ENCODE peak calls at places on chromosomes 11 and 22, in nine cellular contexts. One of them, this sample, is unnamed.

GRCh38 chr11:117072517-117073218 is 25.6 kb downstream of the SIK3 start:
- DNase-seq in stimulated activated CD8-positive, alpha-beta memory T cell treated with anti-CD3 and anti-CD28 coated beads, Interleukin-4, amount 100 ng/mL, for 4 hours: no peak
- DNase-seq in head of caudate nucleus: no peak
- DNase-seq in ACHN: peak; percentile 85
- DNase-seq in iris pigment epithelial cell: peak; percentile 96
- DNase-seq in activated T-cell treated with anti-CD3 and anti-CD28 coated beads for 24 hours: no peak
- DNase-seq in HS-5: peak; percentile 92
- DNase-seq in substantia nigra: no peak
- DNase-seq in activated naive CD8-positive, alpha-beta T cell treated with anti-CD3 and anti-CD28 coated beads, Interleukin-2, amount 50 U/mL, for 16 hours: no peak
- DNase-seq in this sample: no peak

GRCh38 chr11:120057028-120057330 is 80.9 kb downstream of the TRIM29 start:
- DNase-seq in stimulated activated CD8-positive, alpha-beta memory T cell treated with anti-CD3 and anti-CD28 coated beads, Interleukin-4, amount 100 ng/mL, for 4 hours: no peak
- DNase-seq in head of caudate nucleus: no peak
- DNase-seq in ACHN: no peak
- DNase-seq in iris pigment epithelial cell: no peak
- DNase-seq in activated T-cell treated with anti-CD3 and anti-CD28 coated beads for 24 hours: no peak
- DNase-seq in HS-5: no peak
- DNase-seq in substantia nigra: no peak
- DNase-seq in activated naive CD8-positive, alpha-beta T cell treated with anti-CD3 and anti-CD28 coated beads, Interleukin-2, amount 50 U/mL, for 16 hours: no peak
- DNase-seq in this sample: no peak

GRCh38 chr11:108432783-108433182 is 34.5 kb downstream of the C11orf65 start:
- DNase-seq in stimulated activated CD8-positive, alpha-beta memory T cell treated with anti-CD3 and anti-CD28 coated beads, Interleukin-4, amount 100 ng/mL, for 4 hours: no peak
- DNase-seq in head of caudate nucleus: no peak
- DNase-seq in ACHN: peak; percentile 12
- DNase-seq in iris pigment epithelial cell: peak; percentile 45
- DNase-seq in activated T-cell treated with anti-CD3 and anti-CD28 coated beads for 24 hours: no peak
- DNase-seq in HS-5: no peak
- DNase-seq in substantia nigra: no peak
- DNase-seq in activated naive CD8-positive, alpha-beta T cell treated with anti-CD3 and anti-CD28 coated beads, Interleukin-2, amount 50 U/mL, for 16 hours: no peak
- DNase-seq in this sample: no peak

GRCh38 chr11:426851-427250 is 12.1 kb upstream of the SIGIRR start:
- DNase-seq in stimulated activated CD8-positive, alpha-beta memory T cell treated with anti-CD3 and anti-CD28 coated beads, Interleukin-4, amount 100 ng/mL, for 4 hours: no peak
- DNase-seq in head of caudate nucleus: no peak
- DNase-seq in ACHN: no peak
- DNase-seq in iris pigment epithelial cell: no peak
- DNase-seq in activated T-cell treated with anti-CD3 and anti-CD28 coated beads for 24 hours: no peak
- DNase-seq in HS-5: no peak
- DNase-seq in substantia nigra: no peak
- DNase-seq in activated naive CD8-positive, alpha-beta T cell treated with anti-CD3 and anti-CD28 coated beads, Interleukin-2, amount 50 U/mL, for 16 hours: no peak
- DNase-seq in this sample: no peak

GRCh38 chr11:118437046-118437735 is 899 bp downstream of the KMT2A start:
- DNase-seq in stimulated activated CD8-positive, alpha-beta memory T cell treated with anti-CD3 and anti-CD28 coated beads, Interleukin-4, amount 100 ng/mL, for 4 hours: no peak
- DNase-seq in head of caudate nucleus: peak; percentile 17
- DNase-seq in ACHN: peak; percentile 42
- DNase-seq in iris pigment epithelial cell: peak; percentile 50
- DNase-seq in activated T-cell treated with anti-CD3 and anti-CD28 coated beads for 24 hours: peak; percentile 21
- DNase-seq in HS-5: no peak
- DNase-seq in substantia nigra: no peak
- DNase-seq in activated naive CD8-positive, alpha-beta T cell treated with anti-CD3 and anti-CD28 coated beads, Interleukin-2, amount 50 U/mL, for 16 hours: no peak
- DNase-seq in this sample: no peak

GRCh38 chr22:23837496-23837859 is 1.3 kb downstream of the DERL3 start:
- DNase-seq in stimulated activated CD8-positive, alpha-beta memory T cell treated with anti-CD3 and anti-CD28 coated beads, Interleukin-4, amount 100 ng/mL, for 4 hours: no peak
- DNase-seq in head of caudate nucleus: no peak
- DNase-seq in ACHN: no peak
- DNase-seq in iris pigment epithelial cell: no peak
- DNase-seq in activated T-cell treated with anti-CD3 and anti-CD28 coated beads for 24 hours: no peak
- DNase-seq in HS-5: no peak
- DNase-seq in substantia nigra: no peak
- DNase-seq in activated naive CD8-positive, alpha-beta T cell treated with anti-CD3 and anti-CD28 coated beads, Interleukin-2, amount 50 U/mL, for 16 hours: no peak
- DNase-seq in this sample: no peak

GRCh38 chr11:10305964-10306918 is 1.4 kb downstream of the ADM start:
- DNase-seq in stimulated activated CD8-positive, alpha-beta memory T cell treated with anti-CD3 and anti-CD28 coated beads, Interleukin-4, amount 100 ng/mL, for 4 hours: no peak
- DNase-seq in head of caudate nucleus: no peak
- DNase-seq in ACHN: no peak
- DNase-seq in iris pigment epithelial cell: no peak
- DNase-seq in activated T-cell treated with anti-CD3 and anti-CD28 coated beads for 24 hours: no peak
- DNase-seq in HS-5: no peak
- DNase-seq in substantia nigra: no peak
- DNase-seq in activated naive CD8-positive, alpha-beta T cell treated with anti-CD3 and anti-CD28 coated beads, Interleukin-2, amount 50 U/mL, for 16 hours: no peak
- DNase-seq in this sample: no peak

GRCh38 chr11:78646564-78647185 is 72.0 kb upstream of the NARS2 start:
- DNase-seq in stimulated activated CD8-positive, alpha-beta memory T cell treated with anti-CD3 and anti-CD28 coated beads, Interleukin-4, amount 100 ng/mL, for 4 hours: peak; percentile 18
- DNase-seq in head of caudate nucleus: peak; percentile 50
- DNase-seq in ACHN: peak; percentile 53
- DNase-seq in iris pigment epithelial cell: peak; percentile 25
- DNase-seq in activated T-cell treated with anti-CD3 and anti-CD28 coated beads for 24 hours: peak; percentile 41
- DNase-seq in HS-5: peak; percentile 24
- DNase-seq in substantia nigra: no peak
- DNase-seq in activated naive CD8-positive, alpha-beta T cell treated with anti-CD3 and anti-CD28 coated beads, Interleukin-2, amount 50 U/mL, for 16 hours: no peak
- DNase-seq in this sample: peak; percentile 11

GRCh38 chr11:31397239-31397834 is 27.7 kb downstream of the DNAJC24 start:
- DNase-seq in stimulated activated CD8-positive, alpha-beta memory T cell treated with anti-CD3 and anti-CD28 coated beads, Interleukin-4, amount 100 ng/mL, for 4 hours: no peak
- DNase-seq in head of caudate nucleus: no peak
- DNase-seq in ACHN: peak; percentile 50
- DNase-seq in iris pigment epithelial cell: peak; percentile 21
- DNase-seq in activated T-cell treated with anti-CD3 and anti-CD28 coated beads for 24 hours: no peak
- DNase-seq in HS-5: no peak
- DNase-seq in substantia nigra: no peak
- DNase-seq in activated naive CD8-positive, alpha-beta T cell treated with anti-CD3 and anti-CD28 coated beads, Interleukin-2, amount 50 U/mL, for 16 hours: no peak
- DNase-seq in this sample: no peak

GRCh38 chr11:82557274-82557673 is 176.4 kb downstream of the FAM181B start:
- DNase-seq in stimulated activated CD8-positive, alpha-beta memory T cell treated with anti-CD3 and anti-CD28 coated beads, Interleukin-4, amount 100 ng/mL, for 4 hours: no peak
- DNase-seq in head of caudate nucleus: peak; percentile 8
- DNase-seq in ACHN: no peak
- DNase-seq in iris pigment epithelial cell: no peak
- DNase-seq in activated T-cell treated with anti-CD3 and anti-CD28 coated beads for 24 hours: no peak
- DNase-seq in HS-5: no peak
- DNase-seq in substantia nigra: no peak
- DNase-seq in activated naive CD8-positive, alpha-beta T cell treated with anti-CD3 and anti-CD28 coated beads, Interleukin-2, amount 50 U/mL, for 16 hours: no peak
- DNase-seq in this sample: no peak

This sample was measured in nucleus accumbens.